ENCODE peak calls at places on chromosomes 11 and 22, in six cellular contexts. P, Z, D, M, A and Q are unnamed samples.

GRCh38 chr11:134818531-134818930 is 406.5 kb upstream of the B3GAT1 start:
- DNase-seq in P (no peak), Z (no peak), D (peak; percentile 66), M (no peak), A (no peak), Q (peak; percentile 97)

GRCh38 chr11:1157645-1158591 is at the start of gene MUC5AC:
- DNase-seq in P (no peak), Z (no peak), D (peak; percentile 25), M (peak; percentile 4), A (peak; percentile 6), Q (peak; percentile 50)

GRCh38 chr11:44741976-44742375 is 15.2 kb downstream of the TSPAN18 start:
- DNase-seq in P (no peak), Z (no peak), D (no peak), M (no peak), A (no peak), Q (no peak)

GRCh38 chr11:130181295-130182272 is 22.0 kb downstream of the ST14 start:
- DNase-seq in P (peak; percentile 82), Z (peak; percentile 27), D (no peak), M (no peak), A (no peak), Q (peak; percentile 48)

GRCh38 chr22:25564320-25564978 is at the start of gene GRK3:
- DNase-seq in P (no peak), Z (peak; percentile 21), D (peak; percentile 82), M (peak; percentile 57), A (peak; percentile 74), Q (peak; percentile 86)

GRCh38 chr22:48736593-48737460 is 1090.8 kb downstream of the BRD1 start:
- DNase-seq in P (no peak), Z (no peak), D (no peak), M (no peak), A (no peak), Q (no peak)

GRCh38 chr11:81673001-81673400 is 1060.7 kb downstream of the FAM181B start:
- DNase-seq in P (no peak), Z (no peak), D (no peak), M (no peak), A (no peak), Q (no peak)

GRCh38 chr22:46974631-46975585 is 212.5 kb downstream of the TBC1D22A start:
- DNase-seq in P (no peak), Z (no peak), D (no peak), M (no peak), A (no peak), Q (no peak)

GRCh38 chr11:133889893-133890292 is 44.6 kb upstream of the SPATA19 start:
- DNase-seq in P (no peak), Z (no peak), D (no peak), M (no peak), A (no peak), Q (no peak)

GRCh38 chr11:1160231-1161101 is 2.7 kb downstream of the MUC5AC start:
- DNase-seq in P (no peak), Z (no peak), D (no peak), M (no peak), A (peak; percentile 12), Q (no peak)

GRCh38 chr11:129249351-129249750 is 57.2 kb upstream of the ARHGAP32 start:
- DNase-seq in P (no peak), Z (peak; percentile 13), D (no peak), M (no peak), A (no peak), Q (no peak)

GRCh38 chr22:19615001-19615461 is 90.8 kb upstream of the CLDN5 start:
- DNase-seq in P (no peak), Z (no peak), D (no peak), M (no peak), A (no peak), Q (no peak)

GRCh38 chr22:50525991-50526848 is 822 bp upstream of the SCO2 start:
- DNase-seq in P (peak; percentile 30), Z (peak; percentile 53), D (peak; percentile 73), M (peak; percentile 86), A (peak; percentile 88), Q (peak; percentile 84)

GRCh38 chr11:71433648-71434450 is 14.3 kb downstream of the DHCR7 start:
- DNase-seq in P (no peak), Z (no peak), D (no peak), M (no peak), A (no peak), Q (no peak)

GRCh38 chr22:40348025-40348658 is 1.8 kb downstream of the ADSL start:
- DNase-seq in P (no peak), Z (peak; percentile 46), D (no peak), M (peak; percentile 60), A (peak; percentile 25), Q (peak; percentile 64)

GRCh38 chr11:114015117-114015516 is 40.2 kb downstream of the HTR3A start:
- DNase-seq in P (no peak), Z (no peak), D (no peak), M (no peak), A (no peak), Q (no peak)

GRCh38 chr22:46596819-46597218 is 23.4 kb upstream of the GRAMD4 start:
- DNase-seq in P (peak; percentile 71), Z (no peak), D (peak; percentile 68), M (no peak), A (no peak), Q (peak; percentile 96)

GRCh38 chr11:3132271-3132781 is 32.8 kb downstream of the OSBPL5 start:
- DNase-seq in P (no peak), Z (no peak), D (no peak), M (no peak), A (no peak), Q (peak; percentile 32)